ENCODE peak calls at places on chromosome 9, in ten cellular contexts. One of them, this sample, is unnamed.

GRCh38 chr9:133184971-133185370 is 21.3 kb upstream of the GBGT1 start:
- DNase-seq in foreskin fibroblast: peak; percentile 42
- DNase-seq in stimulated activated CD8-positive, alpha-beta memory T cell treated with anti-CD3 and anti-CD28 coated beads, Interleukin-7, amount 100 ng/mL, for 4 hours: no peak
- DNase-seq in neural crest cell: peak; percentile 26
- DNase-seq in activated T-cell treated with anti-CD3 and anti-CD28 coated beads, Interleukin-2, amount 50 U/mL, for 24 hours: no peak
- DNase-seq in activated naive CD8-positive, alpha-beta T cell treated with anti-CD3 and anti-CD28 coated beads for 36 hours: peak; percentile 57
- DNase-seq in mammary epithelial cell: peak; percentile 75
- DNase-seq in omental fat pad: no peak
- DNase-seq in kidney glomerular epithelial cell: peak; percentile 73
- DNase-seq in DMS153: peak; percentile 79
- DNase-seq in this sample: peak; percentile 93

GRCh38 chr9:31733166-31733565 is 651.3 kb upstream of the ACO1 start:
- DNase-seq in foreskin fibroblast: no peak
- DNase-seq in stimulated activated CD8-positive, alpha-beta memory T cell treated with anti-CD3 and anti-CD28 coated beads, Interleukin-7, amount 100 ng/mL, for 4 hours: no peak
- DNase-seq in neural crest cell: no peak
- DNase-seq in activated T-cell treated with anti-CD3 and anti-CD28 coated beads, Interleukin-2, amount 50 U/mL, for 24 hours: no peak
- DNase-seq in activated naive CD8-positive, alpha-beta T cell treated with anti-CD3 and anti-CD28 coated beads for 36 hours: no peak
- DNase-seq in mammary epithelial cell: peak; percentile 71
- DNase-seq in omental fat pad: no peak
- DNase-seq in kidney glomerular epithelial cell: no peak
- DNase-seq in DMS153: no peak
- DNase-seq in this sample: no peak

GRCh38 chr9:30293231-30293630 is 2091.2 kb upstream of the ACO1 start:
- DNase-seq in foreskin fibroblast: no peak
- DNase-seq in stimulated activated CD8-positive, alpha-beta memory T cell treated with anti-CD3 and anti-CD28 coated beads, Interleukin-7, amount 100 ng/mL, for 4 hours: no peak
- DNase-seq in neural crest cell: no peak
- DNase-seq in activated T-cell treated with anti-CD3 and anti-CD28 coated beads, Interleukin-2, amount 50 U/mL, for 24 hours: no peak
- DNase-seq in activated naive CD8-positive, alpha-beta T cell treated with anti-CD3 and anti-CD28 coated beads for 36 hours: no peak
- DNase-seq in mammary epithelial cell: no peak
- DNase-seq in omental fat pad: no peak
- DNase-seq in kidney glomerular epithelial cell: no peak
- DNase-seq in DMS153: no peak
- DNase-seq in this sample: no peak

GRCh38 chr9:87876708-87877107 is 6.0 kb upstream of the SPATA31E1 start:
- DNase-seq in foreskin fibroblast: no peak
- DNase-seq in stimulated activated CD8-positive, alpha-beta memory T cell treated with anti-CD3 and anti-CD28 coated beads, Interleukin-7, amount 100 ng/mL, for 4 hours: no peak
- DNase-seq in neural crest cell: no peak
- DNase-seq in activated T-cell treated with anti-CD3 and anti-CD28 coated beads, Interleukin-2, amount 50 U/mL, for 24 hours: no peak
- DNase-seq in activated naive CD8-positive, alpha-beta T cell treated with anti-CD3 and anti-CD28 coated beads for 36 hours: no peak
- DNase-seq in mammary epithelial cell: no peak
- DNase-seq in omental fat pad: no peak
- DNase-seq in kidney glomerular epithelial cell: no peak
- DNase-seq in DMS153: no peak
- DNase-seq in this sample: no peak

GRCh38 chr9:136648746-136649145 is 14.0 kb upstream of the EGFL7 start:
- DNase-seq in foreskin fibroblast: no peak
- DNase-seq in stimulated activated CD8-positive, alpha-beta memory T cell treated with anti-CD3 and anti-CD28 coated beads, Interleukin-7, amount 100 ng/mL, for 4 hours: no peak
- DNase-seq in neural crest cell: no peak
- DNase-seq in activated T-cell treated with anti-CD3 and anti-CD28 coated beads, Interleukin-2, amount 50 U/mL, for 24 hours: no peak
- DNase-seq in activated naive CD8-positive, alpha-beta T cell treated with anti-CD3 and anti-CD28 coated beads for 36 hours: no peak
- DNase-seq in mammary epithelial cell: no peak
- DNase-seq in omental fat pad: no peak
- DNase-seq in kidney glomerular epithelial cell: no peak
- DNase-seq in DMS153: no peak
- DNase-seq in this sample: no peak

GRCh38 chr9:108412755-108413154 is 443.0 kb downstream of the ACTL7B start:
- DNase-seq in foreskin fibroblast: no peak
- DNase-seq in stimulated activated CD8-positive, alpha-beta memory T cell treated with anti-CD3 and anti-CD28 coated beads, Interleukin-7, amount 100 ng/mL, for 4 hours: no peak
- DNase-seq in neural crest cell: no peak
- DNase-seq in activated T-cell treated with anti-CD3 and anti-CD28 coated beads, Interleukin-2, amount 50 U/mL, for 24 hours: no peak
- DNase-seq in activated naive CD8-positive, alpha-beta T cell treated with anti-CD3 and anti-CD28 coated beads for 36 hours: no peak
- DNase-seq in mammary epithelial cell: peak; percentile 15
- DNase-seq in omental fat pad: no peak
- DNase-seq in kidney glomerular epithelial cell: no peak
- DNase-seq in DMS153: no peak
- DNase-seq in this sample: peak; percentile 56

GRCh38 chr9:14441976-14442651 is 128.2 kb upstream of the NFIB start:
- DNase-seq in foreskin fibroblast: no peak
- DNase-seq in stimulated activated CD8-positive, alpha-beta memory T cell treated with anti-CD3 and anti-CD28 coated beads, Interleukin-7, amount 100 ng/mL, for 4 hours: no peak
- DNase-seq in neural crest cell: peak; percentile 18
- DNase-seq in activated T-cell treated with anti-CD3 and anti-CD28 coated beads, Interleukin-2, amount 50 U/mL, for 24 hours: no peak
- DNase-seq in activated naive CD8-positive, alpha-beta T cell treated with anti-CD3 and anti-CD28 coated beads for 36 hours: no peak
- DNase-seq in mammary epithelial cell: no peak
- DNase-seq in omental fat pad: no peak
- DNase-seq in kidney glomerular epithelial cell: no peak
- DNase-seq in DMS153: no peak
- DNase-seq in this sample: peak; percentile 26

GRCh38 chr9:13431137-13431536 is 151.6 kb upstream of the MPDZ start:
- DNase-seq in foreskin fibroblast: no peak
- DNase-seq in stimulated activated CD8-positive, alpha-beta memory T cell treated with anti-CD3 and anti-CD28 coated beads, Interleukin-7, amount 100 ng/mL, for 4 hours: no peak
- DNase-seq in neural crest cell: no peak
- DNase-seq in activated T-cell treated with anti-CD3 and anti-CD28 coated beads, Interleukin-2, amount 50 U/mL, for 24 hours: no peak
- DNase-seq in activated naive CD8-positive, alpha-beta T cell treated with anti-CD3 and anti-CD28 coated beads for 36 hours: no peak
- DNase-seq in mammary epithelial cell: no peak
- DNase-seq in omental fat pad: no peak
- DNase-seq in kidney glomerular epithelial cell: no peak
- DNase-seq in DMS153: no peak
- DNase-seq in this sample: no peak

GRCh38 chr9:23582836-23583235 is 243.2 kb downstream of the ELAVL2 start:
- DNase-seq in foreskin fibroblast: no peak
- DNase-seq in stimulated activated CD8-positive, alpha-beta memory T cell treated with anti-CD3 and anti-CD28 coated beads, Interleukin-7, amount 100 ng/mL, for 4 hours: no peak
- DNase-seq in neural crest cell: no peak
- DNase-seq in activated T-cell treated with anti-CD3 and anti-CD28 coated beads, Interleukin-2, amount 50 U/mL, for 24 hours: no peak
- DNase-seq in activated naive CD8-positive, alpha-beta T cell treated with anti-CD3 and anti-CD28 coated beads for 36 hours: no peak
- DNase-seq in mammary epithelial cell: peak; percentile 60
- DNase-seq in omental fat pad: no peak
- DNase-seq in kidney glomerular epithelial cell: no peak
- DNase-seq in DMS153: no peak
- DNase-seq in this sample: no peak

GRCh38 chr9:133656211-133657119 is 20.3 kb downstream of the DBH start:
- DNase-seq in foreskin fibroblast: no peak
- DNase-seq in stimulated activated CD8-positive, alpha-beta memory T cell treated with anti-CD3 and anti-CD28 coated beads, Interleukin-7, amount 100 ng/mL, for 4 hours: no peak
- DNase-seq in neural crest cell: no peak
- DNase-seq in activated T-cell treated with anti-CD3 and anti-CD28 coated beads, Interleukin-2, amount 50 U/mL, for 24 hours: peak; percentile 48
- DNase-seq in activated naive CD8-positive, alpha-beta T cell treated with anti-CD3 and anti-CD28 coated beads for 36 hours: peak; percentile 18
- DNase-seq in mammary epithelial cell: peak; percentile 16
- DNase-seq in omental fat pad: no peak
- DNase-seq in kidney glomerular epithelial cell: no peak
- DNase-seq in DMS153: peak; percentile 67
- DNase-seq in this sample: peak; percentile 83

GRCh38 chr9:76415154-76415553 is 20.9 kb upstream of the RFK start:
- DNase-seq in foreskin fibroblast: no peak
- DNase-seq in stimulated activated CD8-positive, alpha-beta memory T cell treated with anti-CD3 and anti-CD28 coated beads, Interleukin-7, amount 100 ng/mL, for 4 hours: no peak
- DNase-seq in neural crest cell: no peak
- DNase-seq in activated T-cell treated with anti-CD3 and anti-CD28 coated beads, Interleukin-2, amount 50 U/mL, for 24 hours: no peak
- DNase-seq in activated naive CD8-positive, alpha-beta T cell treated with anti-CD3 and anti-CD28 coated beads for 36 hours: no peak
- DNase-seq in mammary epithelial cell: no peak
- DNase-seq in omental fat pad: no peak
- DNase-seq in kidney glomerular epithelial cell: peak; percentile 4
- DNase-seq in DMS153: peak; percentile 47
- DNase-seq in this sample: peak; percentile 10

GRCh38 chr9:5994486-5994885 is 20.9 kb downstream of the RANBP6 start:
- DNase-seq in foreskin fibroblast: no peak
- DNase-seq in stimulated activated CD8-positive, alpha-beta memory T cell treated with anti-CD3 and anti-CD28 coated beads, Interleukin-7, amount 100 ng/mL, for 4 hours: no peak
- DNase-seq in neural crest cell: no peak
- DNase-seq in activated T-cell treated with anti-CD3 and anti-CD28 coated beads, Interleukin-2, amount 50 U/mL, for 24 hours: no peak
- DNase-seq in activated naive CD8-positive, alpha-beta T cell treated with anti-CD3 and anti-CD28 coated beads for 36 hours: no peak
- DNase-seq in mammary epithelial cell: no peak
- DNase-seq in omental fat pad: no peak
- DNase-seq in kidney glomerular epithelial cell: no peak
- DNase-seq in DMS153: no peak
- DNase-seq in this sample: no peak

GRCh38 chr9:122392284-122392683 is 21.5 kb downstream of the PTGS1 start:
- DNase-seq in foreskin fibroblast: no peak
- DNase-seq in stimulated activated CD8-positive, alpha-beta memory T cell treated with anti-CD3 and anti-CD28 coated beads, Interleukin-7, amount 100 ng/mL, for 4 hours: no peak
- DNase-seq in neural crest cell: no peak
- DNase-seq in activated T-cell treated with anti-CD3 and anti-CD28 coated beads, Interleukin-2, amount 50 U/mL, for 24 hours: no peak
- DNase-seq in activated naive CD8-positive, alpha-beta T cell treated with anti-CD3 and anti-CD28 coated beads for 36 hours: no peak
- DNase-seq in mammary epithelial cell: no peak
- DNase-seq in omental fat pad: no peak
- DNase-seq in kidney glomerular epithelial cell: no peak
- DNase-seq in DMS153: no peak
- DNase-seq in this sample: no peak

GRCh38 chr9:1938675-1939170 is 76.4 kb upstream of the SMARCA2 start:
- DNase-seq in foreskin fibroblast: no peak
- DNase-seq in stimulated activated CD8-positive, alpha-beta memory T cell treated with anti-CD3 and anti-CD28 coated beads, Interleukin-7, amount 100 ng/mL, for 4 hours: no peak
- DNase-seq in neural crest cell: no peak
- DNase-seq in activated T-cell treated with anti-CD3 and anti-CD28 coated beads, Interleukin-2, amount 50 U/mL, for 24 hours: no peak
- DNase-seq in activated naive CD8-positive, alpha-beta T cell treated with anti-CD3 and anti-CD28 coated beads for 36 hours: no peak
- DNase-seq in mammary epithelial cell: no peak
- DNase-seq in omental fat pad: no peak
- DNase-seq in kidney glomerular epithelial cell: no peak
- DNase-seq in DMS153: no peak
- DNase-seq in this sample: no peak

GRCh38 chr9:76592105-76593010 is 133.4 kb downstream of the GCNT1 start:
- DNase-seq in foreskin fibroblast: no peak
- DNase-seq in stimulated activated CD8-positive, alpha-beta memory T cell treated with anti-CD3 and anti-CD28 coated beads, Interleukin-7, amount 100 ng/mL, for 4 hours: no peak
- DNase-seq in neural crest cell: no peak
- DNase-seq in activated T-cell treated with anti-CD3 and anti-CD28 coated beads, Interleukin-2, amount 50 U/mL, for 24 hours: no peak
- DNase-seq in activated naive CD8-positive, alpha-beta T cell treated with anti-CD3 and anti-CD28 coated beads for 36 hours: no peak
- DNase-seq in mammary epithelial cell: no peak
- DNase-seq in omental fat pad: no peak
- DNase-seq in kidney glomerular epithelial cell: no peak
- DNase-seq in DMS153: no peak
- DNase-seq in this sample: no peak

GRCh38 chr9:114503009-114503408 is 2.3 kb downstream of the WHRN start:
- DNase-seq in foreskin fibroblast: no peak
- DNase-seq in stimulated activated CD8-positive, alpha-beta memory T cell treated with anti-CD3 and anti-CD28 coated beads, Interleukin-7, amount 100 ng/mL, for 4 hours: no peak
- DNase-seq in neural crest cell: no peak
- DNase-seq in activated T-cell treated with anti-CD3 and anti-CD28 coated beads, Interleukin-2, amount 50 U/mL, for 24 hours: no peak
- DNase-seq in activated naive CD8-positive, alpha-beta T cell treated with anti-CD3 and anti-CD28 coated beads for 36 hours: no peak
- DNase-seq in mammary epithelial cell: no peak
- DNase-seq in omental fat pad: no peak
- DNase-seq in kidney glomerular epithelial cell: no peak
- DNase-seq in DMS153: peak; percentile 43
- DNase-seq in this sample: no peak

GRCh38 chr9:124320062-124320973 is 62.6 kb downstream of the NEK6 start:
- DNase-seq in foreskin fibroblast: peak; percentile 48
- DNase-seq in stimulated activated CD8-positive, alpha-beta memory T cell treated with anti-CD3 and anti-CD28 coated beads, Interleukin-7, amount 100 ng/mL, for 4 hours: no peak
- DNase-seq in neural crest cell: peak; percentile 81
- DNase-seq in activated T-cell treated with anti-CD3 and anti-CD28 coated beads, Interleukin-2, amount 50 U/mL, for 24 hours: peak; percentile 65
- DNase-seq in activated naive CD8-positive, alpha-beta T cell treated with anti-CD3 and anti-CD28 coated beads for 36 hours: peak; percentile 33
- DNase-seq in mammary epithelial cell: peak; percentile 30
- DNase-seq in omental fat pad: peak; percentile 69
- DNase-seq in kidney glomerular epithelial cell: peak; percentile 37
- DNase-seq in DMS153: peak; percentile 35
- DNase-seq in this sample: peak; percentile 82

GRCh38 chr9:110257097-110257955 is 1.0 kb upstream of the TXN start:
- DNase-seq in foreskin fibroblast: no peak
- DNase-seq in stimulated activated CD8-positive, alpha-beta memory T cell treated with anti-CD3 and anti-CD28 coated beads, Interleukin-7, amount 100 ng/mL, for 4 hours: no peak
- DNase-seq in neural crest cell: no peak
- DNase-seq in activated T-cell treated with anti-CD3 and anti-CD28 coated beads, Interleukin-2, amount 50 U/mL, for 24 hours: peak; percentile 59
- DNase-seq in activated naive CD8-positive, alpha-beta T cell treated with anti-CD3 and anti-CD28 coated beads for 36 hours: no peak
- DNase-seq in mammary epithelial cell: peak; percentile 58
- DNase-seq in omental fat pad: no peak
- DNase-seq in kidney glomerular epithelial cell: peak; percentile 46
- DNase-seq in DMS153: no peak
- DNase-seq in this sample: peak; percentile 57

GRCh38 chr9:94919376-94920098 is 193.0 kb downstream of the AOPEP start:
- DNase-seq in foreskin fibroblast: peak; percentile 29
- DNase-seq in stimulated activated CD8-positive, alpha-beta memory T cell treated with anti-CD3 and anti-CD28 coated beads, Interleukin-7, amount 100 ng/mL, for 4 hours: no peak
- DNase-seq in neural crest cell: no peak
- DNase-seq in activated T-cell treated with anti-CD3 and anti-CD28 coated beads, Interleukin-2, amount 50 U/mL, for 24 hours: no peak
- DNase-seq in activated naive CD8-positive, alpha-beta T cell treated with anti-CD3 and anti-CD28 coated beads for 36 hours: no peak
- DNase-seq in mammary epithelial cell: peak; percentile 92
- DNase-seq in omental fat pad: no peak
- DNase-seq in kidney glomerular epithelial cell: peak; percentile 15
- DNase-seq in DMS153: no peak
- DNase-seq in this sample: no peak

GRCh38 chr9:79756414-79756813 is 184.6 kb downstream of the TLE4 start:
- DNase-seq in foreskin fibroblast: no peak
- DNase-seq in stimulated activated CD8-positive, alpha-beta memory T cell treated with anti-CD3 and anti-CD28 coated beads, Interleukin-7, amount 100 ng/mL, for 4 hours: no peak
- DNase-seq in neural crest cell: no peak
- DNase-seq in activated T-cell treated with anti-CD3 and anti-CD28 coated beads, Interleukin-2, amount 50 U/mL, for 24 hours: no peak
- DNase-seq in activated naive CD8-positive, alpha-beta T cell treated with anti-CD3 and anti-CD28 coated beads for 36 hours: no peak
- DNase-seq in mammary epithelial cell: no peak
- DNase-seq in omental fat pad: no peak
- DNase-seq in kidney glomerular epithelial cell: no peak
- DNase-seq in DMS153: no peak
- DNase-seq in this sample: no peak

GRCh38 chr9:137200311-137201204 is at the start of gene TPRN:
- DNase-seq in foreskin fibroblast: peak; percentile 99
- DNase-seq in stimulated activated CD8-positive, alpha-beta memory T cell treated with anti-CD3 and anti-CD28 coated beads, Interleukin-7, amount 100 ng/mL, for 4 hours: peak; percentile 97
- DNase-seq in neural crest cell: peak; percentile 98
- DNase-seq in activated T-cell treated with anti-CD3 and anti-CD28 coated beads, Interleukin-2, amount 50 U/mL, for 24 hours: peak; percentile 96
- DNase-seq in activated naive CD8-positive, alpha-beta T cell treated with anti-CD3 and anti-CD28 coated beads for 36 hours: peak; percentile 99
- DNase-seq in mammary epithelial cell: peak; percentile 98
- DNase-seq in omental fat pad: peak; percentile 94
- DNase-seq in kidney glomerular epithelial cell: peak; percentile 98
- DNase-seq in DMS153: peak; percentile 98
- DNase-seq in this sample: peak; percentile 100

GRCh38 chr9:116765009-116765408 is 77.9 kb downstream of the TRIM32 start:
- DNase-seq in foreskin fibroblast: no peak
- DNase-seq in stimulated activated CD8-positive, alpha-beta memory T cell treated with anti-CD3 and anti-CD28 coated beads, Interleukin-7, amount 100 ng/mL, for 4 hours: no peak
- DNase-seq in neural crest cell: no peak
- DNase-seq in activated T-cell treated with anti-CD3 and anti-CD28 coated beads, Interleukin-2, amount 50 U/mL, for 24 hours: no peak
- DNase-seq in activated naive CD8-positive, alpha-beta T cell treated with anti-CD3 and anti-CD28 coated beads for 36 hours: no peak
- DNase-seq in mammary epithelial cell: no peak
- DNase-seq in omental fat pad: no peak
- DNase-seq in kidney glomerular epithelial cell: no peak
- DNase-seq in DMS153: no peak
- DNase-seq in this sample: no peak

GRCh38 chr9:98500337-98500919 is 208.3 kb downstream of the GABBR2 start:
- DNase-seq in foreskin fibroblast: no peak
- DNase-seq in stimulated activated CD8-positive, alpha-beta memory T cell treated with anti-CD3 and anti-CD28 coated beads, Interleukin-7, amount 100 ng/mL, for 4 hours: no peak
- DNase-seq in neural crest cell: no peak
- DNase-seq in activated T-cell treated with anti-CD3 and anti-CD28 coated beads, Interleukin-2, amount 50 U/mL, for 24 hours: no peak
- DNase-seq in activated naive CD8-positive, alpha-beta T cell treated with anti-CD3 and anti-CD28 coated beads for 36 hours: no peak
- DNase-seq in mammary epithelial cell: no peak
- DNase-seq in omental fat pad: no peak
- DNase-seq in kidney glomerular epithelial cell: no peak
- DNase-seq in DMS153: no peak
- DNase-seq in this sample: no peak

GRCh38 chr9:8255852-8256251 is 456.3 kb upstream of the DMAC1 start:
- DNase-seq in foreskin fibroblast: no peak
- DNase-seq in stimulated activated CD8-positive, alpha-beta memory T cell treated with anti-CD3 and anti-CD28 coated beads, Interleukin-7, amount 100 ng/mL, for 4 hours: no peak
- DNase-seq in neural crest cell: no peak
- DNase-seq in activated T-cell treated with anti-CD3 and anti-CD28 coated beads, Interleukin-2, amount 50 U/mL, for 24 hours: no peak
- DNase-seq in activated naive CD8-positive, alpha-beta T cell treated with anti-CD3 and anti-CD28 coated beads for 36 hours: no peak
- DNase-seq in mammary epithelial cell: no peak
- DNase-seq in omental fat pad: no peak
- DNase-seq in kidney glomerular epithelial cell: no peak
- DNase-seq in DMS153: no peak
- DNase-seq in this sample: no peak

GRCh38 chr9:35350827-35351549 is 138.9 kb upstream of the RUSC2 start:
- DNase-seq in foreskin fibroblast: peak; percentile 87
- DNase-seq in stimulated activated CD8-positive, alpha-beta memory T cell treated with anti-CD3 and anti-CD28 coated beads, Interleukin-7, amount 100 ng/mL, for 4 hours: no peak
- DNase-seq in neural crest cell: no peak
- DNase-seq in activated T-cell treated with anti-CD3 and anti-CD28 coated beads, Interleukin-2, amount 50 U/mL, for 24 hours: no peak
- DNase-seq in activated naive CD8-positive, alpha-beta T cell treated with anti-CD3 and anti-CD28 coated beads for 36 hours: no peak
- DNase-seq in mammary epithelial cell: no peak
- DNase-seq in omental fat pad: no peak
- DNase-seq in kidney glomerular epithelial cell: no peak
- DNase-seq in DMS153: no peak
- DNase-seq in this sample: no peak

GRCh38 chr9:6667633-6668280 is 22.2 kb upstream of the GLDC start:
- DNase-seq in foreskin fibroblast: peak; percentile 12
- DNase-seq in stimulated activated CD8-positive, alpha-beta memory T cell treated with anti-CD3 and anti-CD28 coated beads, Interleukin-7, amount 100 ng/mL, for 4 hours: no peak
- DNase-seq in neural crest cell: no peak
- DNase-seq in activated T-cell treated with anti-CD3 and anti-CD28 coated beads, Interleukin-2, amount 50 U/mL, for 24 hours: no peak
- DNase-seq in activated naive CD8-positive, alpha-beta T cell treated with anti-CD3 and anti-CD28 coated beads for 36 hours: no peak
- DNase-seq in mammary epithelial cell: no peak
- DNase-seq in omental fat pad: no peak
- DNase-seq in kidney glomerular epithelial cell: peak; percentile 13
- DNase-seq in DMS153: peak; percentile 5
- DNase-seq in this sample: peak; percentile 67

GRCh38 chr9:114900937-114901802 is 29.2 kb downstream of the TNFSF8 start:
- DNase-seq in foreskin fibroblast: peak; percentile 65
- DNase-seq in stimulated activated CD8-positive, alpha-beta memory T cell treated with anti-CD3 and anti-CD28 coated beads, Interleukin-7, amount 100 ng/mL, for 4 hours: no peak
- DNase-seq in neural crest cell: no peak
- DNase-seq in activated T-cell treated with anti-CD3 and anti-CD28 coated beads, Interleukin-2, amount 50 U/mL, for 24 hours: no peak
- DNase-seq in activated naive CD8-positive, alpha-beta T cell treated with anti-CD3 and anti-CD28 coated beads for 36 hours: no peak
- DNase-seq in mammary epithelial cell: peak; percentile 64
- DNase-seq in omental fat pad: no peak
- DNase-seq in kidney glomerular epithelial cell: no peak
- DNase-seq in DMS153: no peak
- DNase-seq in this sample: no peak

GRCh38 chr9:38039090-38039906 is 29.7 kb downstream of the SHB start:
- DNase-seq in foreskin fibroblast: no peak
- DNase-seq in stimulated activated CD8-positive, alpha-beta memory T cell treated with anti-CD3 and anti-CD28 coated beads, Interleukin-7, amount 100 ng/mL, for 4 hours: no peak
- DNase-seq in neural crest cell: peak; percentile 20
- DNase-seq in activated T-cell treated with anti-CD3 and anti-CD28 coated beads, Interleukin-2, amount 50 U/mL, for 24 hours: no peak
- DNase-seq in activated naive CD8-positive, alpha-beta T cell treated with anti-CD3 and anti-CD28 coated beads for 36 hours: no peak
- DNase-seq in mammary epithelial cell: no peak
- DNase-seq in omental fat pad: no peak
- DNase-seq in kidney glomerular epithelial cell: no peak
- DNase-seq in DMS153: no peak
- DNase-seq in this sample: no peak